ENCODE peak calls at places on chromosomes 1 and 21, in seven cellular contexts. J, H, D, T, O, W and Z are unnamed samples.

GRCh38 chr1:61287014-61287413 is 204.7 kb downstream of the NFIA start:
- DNase-seq in T (no peak), O (no peak), D (no peak), J (peak), H (no peak), W (no peak), Z (no peak)

GRCh38 chr1:227999056-227999930 is 7.5 kb upstream of the WNT3A start:
- DNase-seq in W (peak), T (peak), D (peak), J (peak), O (peak), H (peak), Z (peak)

GRCh38 chr1:3817821-3818597 is 21.7 kb upstream of the LRRC47 start:
- DNase-seq in O (no peak), T (peak), H (no peak), J (no peak), D (no peak), W (no peak), Z (no peak)

GRCh38 chr21:15552914-15553491 is 176.8 kb upstream of the USP25 start:
- DNase-seq in T (no peak), O (no peak), J (peak), W (no peak), H (no peak), D (no peak), Z (no peak)

GRCh38 chr1:1302006-1302430 is 5.7 kb downstream of the ACAP3 start:
- DNase-seq in W (no peak), D (no peak), O (no peak), T (no peak), J (no peak), H (no peak), Z (no peak)

GRCh38 chr1:2821970-2822620 is 20.6 kb upstream of the TTC34 start:
- DNase-seq in W (no peak), H (no peak), J (peak), T (peak), D (peak), O (no peak), Z (no peak)

GRCh38 chr1:172670791-172671190 is 11.9 kb downstream of the FASLG start:
- DNase-seq in O (no peak), T (no peak), H (no peak), J (no peak), D (no peak), W (no peak), Z (no peak)

GRCh38 chr1:168960595-168960994 is 145.9 kb upstream of the ATP1B1 start:
- DNase-seq in O (no peak), T (no peak), H (no peak), D (no peak), J (no peak), W (no peak), Z (no peak)

GRCh38 chr1:17155257-17155895 is 36.1 kb upstream of the PADI2 start:
- DNase-seq in W (no peak), T (no peak), H (no peak), J (peak), D (no peak), O (peak), Z (no peak)

DNA sequence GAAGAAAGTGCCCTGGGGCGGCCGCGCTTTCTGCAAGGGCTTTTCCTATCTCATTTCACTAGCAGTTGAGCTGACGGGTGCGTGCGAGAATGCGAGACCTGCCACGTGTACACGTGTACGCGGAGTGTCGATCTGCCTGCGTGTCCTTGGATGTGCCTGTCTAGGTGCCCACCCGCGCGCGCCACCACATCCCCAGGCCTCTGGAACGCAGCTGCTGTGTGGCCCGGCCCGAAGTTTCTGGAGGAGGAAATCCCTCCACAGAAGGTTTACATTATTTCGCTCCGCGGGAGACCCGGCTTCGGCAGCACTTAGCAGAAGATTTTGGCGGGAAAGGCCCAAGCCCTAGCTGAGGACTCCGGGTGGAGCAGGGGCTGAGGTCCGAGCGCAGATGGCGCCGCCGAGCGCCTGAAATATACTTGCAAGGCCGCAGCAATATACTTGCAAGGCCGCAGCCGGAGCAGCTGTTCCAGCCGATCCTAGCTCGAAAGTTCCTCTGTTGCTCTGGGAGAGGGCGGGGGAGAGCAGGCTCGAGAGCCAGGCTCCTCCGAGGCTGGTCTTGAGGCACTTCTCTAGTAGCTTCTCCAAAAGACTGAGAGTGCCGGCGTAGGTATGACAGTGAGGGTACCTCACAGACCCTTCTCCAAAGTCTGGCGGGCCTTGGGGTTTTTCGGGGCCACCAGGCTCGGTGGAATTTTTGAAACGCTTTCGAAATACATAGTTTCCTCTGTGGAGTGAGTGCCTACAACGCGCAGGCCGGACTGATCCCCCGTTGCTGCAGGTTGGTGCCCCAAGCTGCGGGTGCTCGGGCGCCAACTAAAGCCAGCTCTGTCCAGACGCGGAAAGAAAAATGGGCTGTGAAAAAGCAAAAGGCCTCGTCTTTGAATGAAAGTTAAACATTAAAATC is 3.8 kb downstream of the TBX15 start:
- DNase-seq in T (peak), O (no peak), H (no peak), W (no peak), D (peak), J (peak), Z (no peak)
- TF ChIP-seq CTCF in T (no peak), O (no peak), H (no peak), W (no peak), D (no peak), J (peak), Z (no peak)

GRCh38 chr1:206066479-206067171 is 13.7 kb downstream of the RHEX start:
- DNase-seq in J (peak), D (no peak), W (no peak), H (no peak), O (no peak), T (no peak), Z (no peak)

GRCh38 chr1:206070627-206071304 is 17.8 kb downstream of the RHEX start:
- DNase-seq in O (no peak), T (no peak), W (no peak), D (no peak), H (no peak), J (no peak), Z (no peak)

GRCh38 chr1:206068314-206068713 is 15.3 kb downstream of the RHEX start:
- DNase-seq in H (no peak), T (no peak), J (no peak), O (no peak), D (no peak), W (no peak), Z (no peak)

GRCh38 chr1:206065547-206066143 is 12.7 kb downstream of the RHEX start:
- DNase-seq in D (no peak), O (no peak), T (no peak), W (no peak), J (no peak), H (no peak), Z (no peak)

DNA sequence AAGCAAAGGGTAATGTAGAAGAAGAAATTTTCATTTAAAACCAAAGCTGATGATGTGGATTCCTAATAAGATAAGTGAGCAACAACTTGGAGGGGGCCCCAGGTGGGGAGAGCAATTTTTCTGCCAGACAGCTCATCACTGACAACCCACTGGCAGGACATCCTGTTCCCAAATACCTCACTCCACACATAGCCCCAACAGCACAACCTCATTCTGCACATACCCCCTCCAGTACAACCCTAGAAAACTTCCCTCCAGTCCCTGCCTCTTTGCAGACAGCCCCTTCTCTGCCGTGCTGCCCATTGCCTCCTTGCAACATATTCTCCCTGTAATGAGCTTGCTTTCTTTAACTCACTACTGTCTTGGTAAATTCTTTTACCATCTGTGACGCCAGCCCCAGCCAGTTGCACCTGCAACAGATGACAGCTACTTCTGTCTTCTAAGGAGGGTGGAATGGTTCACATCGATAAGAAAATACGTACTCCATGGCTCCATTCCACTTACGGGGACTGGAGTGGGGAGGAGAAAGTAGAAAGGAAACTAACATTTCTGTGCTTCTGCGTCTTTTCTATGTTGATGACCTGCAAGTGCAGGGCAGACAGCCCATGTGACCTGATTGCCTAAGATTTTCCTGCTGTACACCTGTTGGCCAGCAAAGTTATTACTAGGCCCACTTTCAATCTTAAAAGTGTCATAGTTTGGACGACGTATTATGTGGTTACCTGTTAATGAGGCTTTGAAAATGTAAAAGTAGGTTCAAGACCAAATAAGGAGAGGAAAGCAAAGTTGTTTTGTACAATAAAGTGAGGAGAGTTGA is 14.7 kb downstream of the RHEX start:
- DNase-seq in H (no peak), W (no peak), O (no peak), T (no peak), J (peak), D (no peak), Z (no peak)
- TF ChIP-seq CTCF in H (no peak), W (no peak), O (no peak), T (no peak), J (no peak), D (no peak), Z (no peak)

DNA sequence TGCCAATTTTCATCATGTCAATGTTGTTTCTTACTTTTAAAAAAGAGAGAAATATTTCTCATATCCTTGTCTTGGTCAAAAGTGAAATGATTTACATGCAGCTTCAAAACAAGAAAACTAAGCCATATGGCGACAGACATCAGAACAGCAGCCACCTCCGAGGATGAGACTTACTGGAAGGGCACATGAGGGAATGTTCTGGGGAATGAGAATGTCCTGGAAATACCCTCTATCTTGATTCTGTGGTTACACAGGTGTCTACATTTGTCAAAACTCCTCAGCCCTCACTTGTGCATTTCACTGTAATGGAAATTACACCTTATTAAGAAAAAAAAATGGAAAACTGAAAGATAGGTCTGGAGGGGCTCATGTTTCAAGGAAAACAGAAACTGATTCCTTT is 14.2 kb upstream of the ECE1 start:
- DNase-seq in H (no peak), W (no peak), D (no peak), T (no peak), O (no peak), J (no peak), Z (no peak)
- TF ChIP-seq CTCF in H (no peak), W (no peak), D (no peak), T (no peak), O (no peak), J (no peak), Z (no peak)

GRCh38 chr1:207829576-207829975 is 77.7 kb downstream of the CD46 start:
- DNase-seq in W (no peak), T (no peak), D (no peak), O (no peak), J (no peak), H (no peak), Z (no peak)

GRCh38 chr1:207827488-207827830 is 75.6 kb downstream of the CD46 start:
- DNase-seq in D (no peak), O (peak), J (no peak), W (no peak), H (no peak), T (peak), Z (no peak)

GRCh38 chr1:207828046-207828445 is 76.2 kb downstream of the CD46 start:
- DNase-seq in O (peak), J (no peak), D (no peak), W (no peak), T (peak), H (no peak), Z (no peak)

GRCh38 chr1:207826557-207827487 is 75.0 kb downstream of the CD46 start:
- DNase-seq in J (peak), H (no peak), D (no peak), T (peak), W (peak), O (peak), Z (no peak)

DNA sequence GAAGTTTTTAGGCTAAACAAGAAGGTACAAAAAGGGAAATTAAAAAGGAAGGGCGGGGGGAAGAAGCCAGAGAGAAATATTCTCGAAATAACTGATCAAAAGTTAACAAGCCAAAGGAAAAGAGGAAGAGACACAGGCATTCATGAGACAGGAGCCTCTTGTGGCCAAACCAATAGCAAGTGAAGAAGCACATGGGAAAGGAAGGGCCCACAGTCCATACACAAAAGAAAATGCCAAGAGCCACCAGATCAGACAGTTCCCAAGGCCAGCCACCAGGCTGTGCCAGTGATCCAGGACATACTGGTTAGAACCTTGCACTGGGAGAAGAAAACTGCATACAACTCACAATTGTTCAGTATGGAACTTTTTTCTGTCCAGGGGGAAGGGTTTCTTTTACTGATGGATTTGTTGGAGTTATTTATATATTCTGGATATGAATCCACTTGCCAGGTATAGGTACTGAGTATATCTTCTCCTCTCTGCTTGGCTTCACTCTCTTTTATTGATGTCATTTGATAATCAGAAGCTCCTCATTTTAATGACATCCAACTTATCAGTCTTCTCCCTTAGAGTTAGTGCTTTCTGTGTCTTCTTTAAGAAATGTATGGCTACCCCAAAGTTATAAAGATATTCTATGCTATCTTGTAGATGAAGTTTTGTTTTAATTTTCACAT is 76.8 kb downstream of the CD46 start:
- DNase-seq in J (peak), T (peak), O (peak), W (peak), H (peak), D (peak), Z (no peak)
- TF ChIP-seq CTCF in J (peak), T (peak), O (peak), W (peak), H (peak), D (peak), Z (peak)

GRCh38 chr1:246533371-246533905 is 26.4 kb upstream of the SMYD3 start:
- DNase-seq in W (no peak), O (no peak), T (no peak), D (no peak), J (no peak), H (no peak), Z (no peak)

GRCh38 chr1:246534114-246534513 is 27.0 kb upstream of the SMYD3 start:
- DNase-seq in W (no peak), O (no peak), J (no peak), H (no peak), T (no peak), D (no peak), Z (no peak)

GRCh38 chr1:246528933-246529731 is 22.1 kb upstream of the SMYD3 start:
- DNase-seq in T (no peak), D (no peak), O (no peak), H (no peak), W (no peak), J (peak), Z (no peak)

GRCh38 chr1:246530482-246530881 is 23.4 kb upstream of the SMYD3 start:
- DNase-seq in O (no peak), T (no peak), J (peak), D (no peak), W (no peak), H (no peak), Z (no peak)

DNA sequence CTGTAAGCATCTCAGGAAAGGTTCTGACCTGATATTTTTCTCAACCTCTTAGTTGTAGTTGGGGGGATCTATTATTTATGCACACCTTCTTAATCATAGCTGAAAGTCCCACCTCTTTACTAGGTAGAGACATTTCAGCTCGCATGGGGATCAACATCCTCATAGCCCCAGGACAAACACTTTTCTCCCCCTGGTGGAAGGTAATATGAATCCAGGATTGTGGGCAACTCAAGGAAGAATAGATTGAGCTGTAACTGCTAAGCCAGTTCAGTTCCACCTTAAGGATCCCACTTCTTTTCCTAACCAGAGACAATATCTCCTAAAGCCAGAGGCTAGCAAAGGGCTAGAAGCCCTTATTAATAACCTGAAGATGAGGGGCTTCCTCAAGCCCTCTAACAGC is 25.4 kb upstream of the SMYD3 start:
- DNase-seq in O (no peak), H (no peak), J (peak), W (no peak), D (no peak), T (no peak), Z (no peak)
- TF ChIP-seq CTCF in O (no peak), H (no peak), J (peak), W (no peak), D (no peak), T (no peak), Z (no peak)

DNA sequence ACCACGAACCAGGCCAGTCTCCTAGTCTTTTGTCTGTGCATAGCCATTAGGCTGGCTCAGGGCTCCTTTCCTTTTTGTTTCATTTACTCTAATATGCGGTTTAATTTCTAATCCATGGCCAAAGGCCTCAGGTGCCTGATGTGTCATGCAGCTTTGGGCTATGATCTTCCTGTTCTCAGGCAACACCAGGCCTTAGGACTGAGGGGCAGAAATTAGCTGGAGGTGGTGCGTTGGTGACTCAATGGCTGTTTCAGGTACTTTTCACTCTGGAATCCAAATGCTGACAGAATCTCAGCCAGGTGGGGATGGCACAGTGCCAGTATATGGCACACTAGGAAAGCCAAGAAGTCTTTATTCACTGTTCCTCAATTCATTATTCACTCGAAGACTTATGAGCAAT is 105.3 kb downstream of the CACNA1E start:
- DNase-seq in T (no peak), W (no peak), D (no peak), O (no peak), J (no peak), H (no peak), Z (no peak)
- TF ChIP-seq CTCF in T (no peak), W (no peak), D (no peak), O (no peak), J (no peak), H (no peak), Z (no peak)

GRCh38 chr1:93348104-93348780 is 2.5 kb downstream of the DR1 start:
- DNase-seq in T (no peak), D (no peak), J (no peak), H (no peak), W (no peak), O (no peak), Z (no peak)

GRCh38 chr1:93350875-93351274 is 5.2 kb downstream of the DR1 start:
- DNase-seq in W (no peak), J (no peak), O (no peak), D (no peak), T (no peak), H (no peak), Z (no peak)

GRCh38 chr1:93352376-93352775 is 6.7 kb downstream of the DR1 start:
- DNase-seq in W (no peak), T (no peak), O (no peak), H (no peak), D (no peak), J (no peak), Z (no peak)

GRCh38 chr1:93349231-93350135 is 3.8 kb downstream of the DR1 start:
- DNase-seq in T (no peak), H (no peak), D (no peak), W (no peak), O (no peak), J (peak), Z (no peak)

DNA sequence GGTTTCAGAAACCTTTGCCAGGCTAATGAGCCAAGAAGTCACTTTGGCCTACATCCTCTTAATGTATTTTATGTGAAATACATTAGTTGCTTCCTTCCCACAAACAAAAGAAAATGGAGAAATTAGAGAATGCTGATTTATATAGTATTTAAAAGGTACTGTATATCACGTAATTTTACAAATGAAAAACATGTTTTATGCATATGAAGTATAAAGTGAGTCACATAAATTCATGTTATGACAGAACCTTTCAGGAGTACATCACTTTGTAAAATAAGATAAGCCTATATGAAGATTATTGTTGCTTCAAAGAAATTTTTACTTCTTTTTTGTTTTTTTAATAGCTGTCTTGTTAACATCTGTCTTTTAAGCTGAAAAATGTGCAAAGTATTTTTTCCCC is 4.6 kb downstream of the DR1 start:
- DNase-seq in W (no peak), O (no peak), H (no peak), D (no peak), T (no peak), J (no peak), Z (no peak)
- TF ChIP-seq CTCF in W (no peak), O (no peak), H (no peak), D (no peak), T (no peak), J (no peak), Z (no peak)